ENCODE peak calls at places on chromosomes 7 and 10, in five cellular contexts. A is adrenal gland, J is astrocyte of the spinal cord, M is progenitor cell of endocrine pancreas, O is fibroblast of lung. Q is an unnamed sample.
A peak's percentile ranks its signal among the peaks of the same experiment; 100 is the strongest.

GRCh38 chr7:150378115-150378852 is 846 bp upstream of the ZNF775 start:
- DNase-seq in A (peak; percentile 53), J (peak; percentile 71), M (peak; percentile 47), O (peak; percentile 80), Q (no peak)

GRCh38 chr7:135334830-135335543 is 101.3 kb downstream of the STRA8 start:
- DNase-seq in A (no peak), J (no peak), M (no peak), O (no peak), Q (no peak)

GRCh38 chr7:11212816-11213215 is 239.1 kb downstream of the PHF14 start:
- DNase-seq in A (no peak), J (peak; percentile 18), M (no peak), O (no peak), Q (peak; percentile 66)

GRCh38 chr10:3468919-3469638 is 296.5 kb upstream of the PITRM1 start:
- DNase-seq in A (peak; percentile 49), J (peak; percentile 97), M (no peak), O (peak; percentile 97), Q (peak; percentile 96)

GRCh38 chr7:77866370-77866769 is 67.8 kb downstream of the PHTF2 start:
- DNase-seq in A (no peak), J (no peak), M (no peak), O (peak; percentile 25), Q (no peak)

GRCh38 chr10:53894145-53894544 is 906.9 kb downstream of the PCDH15 start:
- DNase-seq in A (no peak), J (no peak), M (no peak), O (no peak), Q (no peak)

GRCh38 chr7:17941171-17941490 is 837 bp upstream of the SNX13 start:
- DNase-seq in A (no peak), J (peak; percentile 13), M (no peak), O (peak; percentile 6), Q (no peak)

GRCh38 chr10:130739016-130739756 is 572.3 kb downstream of the TCERG1L start:
- DNase-seq in A (no peak), J (no peak), M (no peak), O (no peak), Q (no peak)

GRCh38 chr7:151110941-151111645 is 24.8 kb downstream of the AGAP3 start:
- DNase-seq in A (peak; percentile 79), J (peak; percentile 68), M (peak; percentile 66), O (peak; percentile 61), Q (peak; percentile 32)

GRCh38 chr7:155669717-155670505 is 25.4 kb downstream of the RBM33 start:
- DNase-seq in A (no peak), J (peak; percentile 67), M (no peak), O (peak; percentile 47), Q (no peak)

GRCh38 chr7:43535810-43536585 is 46.9 kb upstream of the STK17A start:
- DNase-seq in A (no peak), J (peak; percentile 94), M (no peak), O (peak; percentile 96), Q (peak; percentile 87)

GRCh38 chr7:6273380-6273837 is 985 bp upstream of the CYTH3 start:
- DNase-seq in A (peak; percentile 84), J (no peak), M (no peak), O (no peak), Q (no peak)

GRCh38 chr7:111986601-111987000 is 219.6 kb downstream of the DOCK4 start:
- DNase-seq in A (no peak), J (peak; percentile 10), M (no peak), O (peak; percentile 15), Q (no peak)

GRCh38 chr10:86598151-86598550 is 56.2 kb upstream of the OPN4 start:
- DNase-seq in A (no peak), J (no peak), M (no peak), O (peak; percentile 45), Q (no peak)

GRCh38 chr7:39927018-39927417 is 23.0 kb upstream of the CDK13 start:
- DNase-seq in A (no peak), J (no peak), M (no peak), O (no peak), Q (no peak)

GRCh38 chr7:47040795-47041194 is 541.1 kb downstream of the TNS3 start:
- DNase-seq in A (no peak), J (no peak), M (no peak), O (peak; percentile 10), Q (no peak)

GRCh38 chr10:97002670-97003069 is 170.6 kb downstream of the LCOR start:
- DNase-seq in A (no peak), J (no peak), M (no peak), O (no peak), Q (no peak)

GRCh38 chr7:37491919-37492694 is 43.4 kb upstream of the ELMO1 start:
- DNase-seq in A (no peak), J (no peak), M (peak; percentile 51), O (no peak), Q (no peak)

GRCh38 chr7:114806590-114807167 is 115.2 kb upstream of the MDFIC start:
- DNase-seq in A (peak; percentile 22), J (peak; percentile 19), M (no peak), O (peak; percentile 45), Q (no peak)

GRCh38 chr7:3552499-3552898 is 251.4 kb downstream of the SDK1 start:
- DNase-seq in A (no peak), J (no peak), M (no peak), O (peak; percentile 74), Q (no peak)

GRCh38 chr10:13695588-13695987 is 108.8 kb downstream of the PRPF18 start:
- DNase-seq in A (no peak), J (no peak), M (no peak), O (no peak), Q (no peak)
- TF ChIP-seq CTCF in A (no peak), J (no peak), M (no peak), O (no peak), Q (no peak)

GRCh38 chr10:35778344-35778743 is 136.2 kb upstream of the FZD8 start:
- DNase-seq in A (no peak), J (no peak), M (no peak), O (no peak), Q (no peak)

GRCh38 chr10:35784751-35785150 is 142.7 kb upstream of the FZD8 start:
- DNase-seq in A (no peak), J (no peak), M (no peak), O (no peak), Q (no peak)

GRCh38 chr10:35783305-35783838 is 141.3 kb upstream of the FZD8 start:
- DNase-seq in A (no peak), J (no peak), M (no peak), O (peak; percentile 62), Q (no peak)

GRCh38 chr10:35781643-35782035 is 139.5 kb upstream of the FZD8 start:
- DNase-seq in A (no peak), J (no peak), M (no peak), O (no peak), Q (no peak)

DNA sequence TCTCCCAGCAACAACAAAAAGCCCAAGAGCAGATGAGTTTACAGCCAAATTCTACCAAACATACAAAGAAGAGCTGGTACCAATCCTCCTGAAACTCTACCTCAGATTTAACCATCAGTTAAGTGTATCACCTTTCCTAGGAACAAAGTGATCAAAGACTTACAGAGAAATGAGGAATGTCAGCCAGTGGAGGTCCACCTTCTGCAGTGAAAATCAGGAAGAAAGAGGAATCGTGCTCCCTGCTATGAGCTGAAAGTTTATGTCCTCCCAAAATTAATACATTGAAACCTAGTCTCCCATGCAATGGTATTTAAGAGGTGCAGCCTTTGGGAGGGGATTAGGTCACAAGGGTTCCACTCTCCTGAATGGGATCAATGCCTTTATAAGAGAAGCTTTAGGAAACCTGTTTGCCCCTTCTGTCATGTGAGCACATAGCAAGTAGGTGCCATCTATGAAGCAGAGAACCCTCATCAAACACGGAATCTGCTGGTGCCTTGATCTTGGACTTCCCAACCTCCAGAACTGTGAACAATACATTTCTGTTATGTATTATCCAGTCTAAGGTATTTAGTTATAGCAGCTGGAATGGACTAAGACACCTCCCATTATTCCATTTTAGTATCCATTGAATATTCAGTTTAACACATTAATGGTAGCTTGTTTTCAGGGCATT is 139.0 kb upstream of the FZD8 start:
- DNase-seq in A (no peak), J (no peak), M (no peak), O (no peak), Q (no peak)
- TF ChIP-seq CTCF in A (no peak), J (no peak), M (no peak), O (no peak), Q (peak; percentile 10)

DNA sequence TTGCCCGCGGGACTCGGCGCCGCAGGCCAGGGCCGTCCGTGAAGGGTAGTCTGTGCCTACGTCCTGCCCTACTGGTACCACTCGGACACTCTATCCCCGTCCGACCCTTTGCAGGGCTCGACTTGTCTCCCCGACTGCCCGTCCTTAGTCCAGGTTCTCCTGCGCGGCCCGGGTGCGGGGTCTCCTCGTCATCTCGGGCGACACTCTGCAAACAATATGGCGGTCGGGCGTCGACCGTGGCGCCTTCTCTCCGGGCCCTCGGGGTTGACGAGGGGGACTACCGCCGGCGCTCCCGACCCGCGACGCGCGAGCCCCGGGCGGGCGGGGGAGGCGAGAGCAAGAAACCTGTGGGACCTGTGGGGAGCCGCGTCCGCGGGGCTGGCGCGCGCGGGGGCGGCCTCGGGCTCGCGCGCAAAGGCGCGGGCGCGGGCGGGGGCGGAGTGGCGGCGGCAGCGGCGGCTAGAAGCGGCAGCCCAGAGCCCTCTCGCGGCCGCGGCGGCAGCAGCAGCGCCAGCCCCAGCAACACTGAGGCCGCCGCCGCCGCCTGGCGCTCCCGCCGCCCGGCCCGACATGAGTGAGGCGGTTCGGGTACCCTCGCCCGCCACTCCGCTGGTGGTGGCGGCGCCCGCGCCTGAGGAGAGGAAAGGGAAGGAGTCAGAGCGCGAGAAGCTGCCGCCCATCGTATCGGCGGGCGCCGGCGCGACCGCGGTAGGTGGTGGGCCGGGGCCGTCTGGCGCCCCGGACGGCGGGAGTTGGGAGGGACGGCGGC is at the start of gene HECTD2:
- DNase-seq in A (peak; percentile 81), J (peak; percentile 74), M (peak; percentile 68), O (peak; percentile 73), Q (peak; percentile 36)
- TF ChIP-seq CTCF in A (peak; percentile 44), J (peak; percentile 28), M (peak; percentile 58), O (no peak), Q (peak; percentile 9)

GRCh38 chr10:114303556-114303955 is 64.5 kb downstream of the VWA2 start:
- DNase-seq in A (no peak), J (no peak), M (no peak), O (no peak), Q (no peak)

GRCh38 chr10:114304017-114304565 is 65.0 kb downstream of the VWA2 start:
- DNase-seq in A (peak; percentile 81), J (peak; percentile 93), M (peak; percentile 67), O (peak; percentile 94), Q (peak; percentile 56)

GRCh38 chr10:114305521-114305925 is 66.5 kb downstream of the VWA2 start:
- DNase-seq in A (no peak), J (no peak), M (no peak), O (no peak), Q (no peak)

GRCh38 chr10:114306116-114306973 is 67.3 kb downstream of the VWA2 start:
- DNase-seq in A (no peak), J (peak; percentile 98), M (no peak), O (peak; percentile 99), Q (peak; percentile 34)

DNA sequence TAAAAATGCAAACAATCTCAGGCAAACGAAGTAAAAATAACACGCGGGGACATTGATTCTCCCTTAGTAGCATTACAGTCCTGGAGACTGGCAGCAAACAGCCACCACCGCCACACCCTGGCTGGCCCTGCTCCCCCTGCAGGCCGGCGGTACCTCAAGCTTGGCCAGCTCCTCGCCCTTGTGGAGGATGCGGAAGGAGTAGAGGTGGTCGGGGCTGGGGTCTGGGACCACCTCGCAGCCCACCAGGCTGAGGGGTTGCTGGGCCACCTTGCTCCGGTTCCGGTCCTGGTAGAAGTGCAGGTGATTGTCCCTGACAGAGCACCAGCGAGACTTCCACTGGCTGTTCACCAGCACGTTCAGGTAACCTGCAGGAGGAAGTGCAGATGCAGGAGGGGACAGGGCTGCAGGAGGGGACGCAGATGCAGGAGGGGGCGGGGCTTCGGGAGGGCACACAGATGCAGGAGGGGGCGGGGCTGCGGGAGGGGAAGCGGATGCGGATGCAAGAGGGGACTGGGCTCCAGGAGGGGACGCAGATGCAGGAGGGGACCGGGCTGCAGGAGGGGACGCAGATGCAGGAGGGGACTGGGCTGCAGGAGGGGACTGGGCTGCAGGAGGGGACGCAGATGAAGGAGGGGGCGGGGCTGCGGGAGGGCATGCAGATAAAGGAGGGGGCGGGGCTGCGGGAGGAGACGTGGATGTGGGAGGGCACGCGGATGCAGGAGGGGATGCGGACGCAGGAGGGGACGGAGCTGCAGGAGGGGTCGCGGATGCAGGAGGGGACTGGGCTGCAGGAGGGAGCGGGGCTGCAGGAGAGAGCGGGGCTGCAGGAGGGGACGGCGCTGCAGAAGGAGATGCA is 65.7 kb downstream of the VWA2 start:
- DNase-seq in A (peak; percentile 38), J (no peak), M (peak; percentile 59), O (no peak), Q (no peak)
- TF ChIP-seq CTCF in A (no peak), J (peak; percentile 78), M (peak; percentile 65), O (peak; percentile 53), Q (peak; percentile 61)

Q was measured in AG09319.